ENCODE peak calls at places on chromosomes 3 and 15, in seven cellular contexts. One of them, this sample, is unnamed.

GRCh38 chr15:68014219-68014618 is 39.9 kb upstream of the PIAS1 start:
- DNase-seq in HFFc6: no peak
- DNase-seq in fibroblast of mammary gland: no peak
- DNase-seq in nephron progenitor cell: no peak
- DNase-seq in mucosa of descending colon: no peak
- DNase-seq in HepG2: no peak
- DNase-seq in right lobe of liver: no peak
- DNase-seq in this sample: no peak

GRCh38 chr15:25515633-25516032 is 76.8 kb upstream of the UBE3A start:
- DNase-seq in fibroblast of mammary gland: no peak
- DNase-seq in HFFc6: no peak
- DNase-seq in right lobe of liver: no peak
- DNase-seq in nephron progenitor cell: no peak
- DNase-seq in HepG2: no peak
- DNase-seq in mucosa of descending colon: no peak
- DNase-seq in this sample: no peak

GRCh38 chr15:61000276-61000675 is 228.8 kb downstream of the RORA start:
- DNase-seq in fibroblast of mammary gland: no peak
- DNase-seq in right lobe of liver: no peak
- DNase-seq in nephron progenitor cell: no peak
- DNase-seq in mucosa of descending colon: no peak
- DNase-seq in HFFc6: no peak
- DNase-seq in HepG2: no peak
- DNase-seq in this sample: no peak

GRCh38 chr3:86937306-86937791 is 53.6 kb downstream of the VGLL3 start:
- DNase-seq in HFFc6: peak; percentile 79
- DNase-seq in HepG2: no peak
- DNase-seq in right lobe of liver: no peak
- DNase-seq in fibroblast of mammary gland: peak; percentile 95
- DNase-seq in nephron progenitor cell: no peak
- DNase-seq in mucosa of descending colon: no peak
- DNase-seq in this sample: no peak

GRCh38 chr15:35184646-35185045 is 99.6 kb upstream of the NANOGP8 start:
- DNase-seq in right lobe of liver: no peak
- DNase-seq in mucosa of descending colon: no peak
- DNase-seq in HepG2: no peak
- DNase-seq in nephron progenitor cell: no peak
- DNase-seq in HFFc6: no peak
- DNase-seq in fibroblast of mammary gland: no peak
- DNase-seq in this sample: no peak

GRCh38 chr3:134754768-134755559 is 40.1 kb upstream of the EPHB1 start:
- DNase-seq in nephron progenitor cell: peak; percentile 62
- DNase-seq in HFFc6: peak; percentile 49
- DNase-seq in mucosa of descending colon: no peak
- DNase-seq in HepG2: peak; percentile 29
- DNase-seq in right lobe of liver: no peak
- DNase-seq in fibroblast of mammary gland: peak; percentile 57
- DNase-seq in this sample: peak; percentile 67

GRCh38 chr15:26889298-26889898 is 22.5 kb downstream of the GABRA5 start:
- DNase-seq in right lobe of liver: no peak
- DNase-seq in mucosa of descending colon: no peak
- DNase-seq in nephron progenitor cell: peak; percentile 75
- DNase-seq in HFFc6: peak; percentile 38
- DNase-seq in fibroblast of mammary gland: peak; percentile 78
- DNase-seq in HepG2: peak; percentile 53
- DNase-seq in this sample: no peak

GRCh38 chr3:17580901-17581300 is 161.5 kb downstream of the TBC1D5 start:
- DNase-seq in fibroblast of mammary gland: peak; percentile 5
- DNase-seq in right lobe of liver: no peak
- DNase-seq in HepG2: no peak
- DNase-seq in mucosa of descending colon: no peak
- DNase-seq in HFFc6: no peak
- DNase-seq in nephron progenitor cell: no peak
- DNase-seq in this sample: no peak

GRCh38 chr3:55322649-55323048 is 164.5 kb downstream of the WNT5A start:
- DNase-seq in fibroblast of mammary gland: no peak
- DNase-seq in nephron progenitor cell: peak; percentile 25
- DNase-seq in HepG2: no peak
- DNase-seq in HFFc6: no peak
- DNase-seq in mucosa of descending colon: peak; percentile 22
- DNase-seq in right lobe of liver: no peak
- DNase-seq in this sample: no peak

GRCh38 chr3:195226445-195226844 is 44.5 kb downstream of the XXYLT1 start:
- DNase-seq in nephron progenitor cell: no peak
- DNase-seq in HepG2: no peak
- DNase-seq in right lobe of liver: no peak
- DNase-seq in fibroblast of mammary gland: no peak
- DNase-seq in HFFc6: no peak
- DNase-seq in mucosa of descending colon: no peak
- DNase-seq in this sample: no peak

GRCh38 chr3:154818676-154819255 is 261.4 kb upstream of the MME start:
- DNase-seq in HFFc6: no peak
- DNase-seq in mucosa of descending colon: no peak
- DNase-seq in nephron progenitor cell: no peak
- DNase-seq in HepG2: no peak
- DNase-seq in right lobe of liver: no peak
- DNase-seq in fibroblast of mammary gland: no peak
- DNase-seq in this sample: no peak

GRCh38 chr15:67085818-67086649 is 20.6 kb downstream of the SMAD3 start:
- DNase-seq in nephron progenitor cell: no peak
- DNase-seq in fibroblast of mammary gland: peak; percentile 98
- DNase-seq in right lobe of liver: no peak
- DNase-seq in HepG2: no peak
- DNase-seq in HFFc6: peak; percentile 83
- DNase-seq in mucosa of descending colon: no peak
- DNase-seq in this sample: peak; percentile 70

GRCh38 chr15:65424683-65425082 is 1.9 kb upstream of the IGDCC4 start:
- DNase-seq in fibroblast of mammary gland: no peak
- DNase-seq in nephron progenitor cell: no peak
- DNase-seq in HepG2: no peak
- DNase-seq in mucosa of descending colon: no peak
- DNase-seq in HFFc6: no peak
- DNase-seq in right lobe of liver: no peak
- DNase-seq in this sample: no peak

GRCh38 chr3:78204977-78205376 is 1165.1 kb downstream of the ROBO2 start:
- DNase-seq in right lobe of liver: no peak
- DNase-seq in HepG2: peak; percentile 3
- DNase-seq in mucosa of descending colon: no peak
- DNase-seq in fibroblast of mammary gland: peak; percentile 70
- DNase-seq in nephron progenitor cell: peak; percentile 34
- DNase-seq in HFFc6: peak; percentile 35
- DNase-seq in this sample: no peak

GRCh38 chr3:186476044-186476468 is 68.1 kb downstream of the CRYGS start:
- DNase-seq in right lobe of liver: peak; percentile 78
- DNase-seq in nephron progenitor cell: no peak
- DNase-seq in mucosa of descending colon: no peak
- DNase-seq in HepG2: no peak
- DNase-seq in fibroblast of mammary gland: peak; percentile 27
- DNase-seq in HFFc6: no peak
- DNase-seq in this sample: no peak

GRCh38 chr3:152713989-152714388 is 120.9 kb upstream of the P2RY1 start:
- DNase-seq in HepG2: no peak
- DNase-seq in HFFc6: no peak
- DNase-seq in fibroblast of mammary gland: no peak
- DNase-seq in mucosa of descending colon: no peak
- DNase-seq in nephron progenitor cell: no peak
- DNase-seq in right lobe of liver: no peak
- DNase-seq in this sample: no peak

GRCh38 chr3:141524988-141525387 is 38.2 kb downstream of the RASA2 start:
- DNase-seq in HFFc6: no peak
- DNase-seq in mucosa of descending colon: no peak
- DNase-seq in nephron progenitor cell: no peak
- DNase-seq in HepG2: no peak
- DNase-seq in right lobe of liver: no peak
- DNase-seq in fibroblast of mammary gland: no peak
- DNase-seq in this sample: no peak

GRCh38 chr3:58532794-58533220 is 4.2 kb downstream of the ACOX2 start:
- DNase-seq in nephron progenitor cell: peak; percentile 75
- DNase-seq in mucosa of descending colon: peak; percentile 79
- DNase-seq in fibroblast of mammary gland: peak; percentile 67
- DNase-seq in HepG2: peak; percentile 55
- DNase-seq in right lobe of liver: peak; percentile 89
- DNase-seq in HFFc6: peak; percentile 54
- DNase-seq in this sample: peak; percentile 90

GRCh38 chr15:73593278-73594074 is 39.7 kb downstream of the NPTN start:
- DNase-seq in HepG2: no peak
- DNase-seq in nephron progenitor cell: no peak
- DNase-seq in HFFc6: no peak
- DNase-seq in fibroblast of mammary gland: no peak
- DNase-seq in mucosa of descending colon: no peak
- DNase-seq in right lobe of liver: no peak
- DNase-seq in this sample: no peak

GRCh38 chr15:45231061-45231576 is 20.9 kb upstream of the SLC28A2 start:
- DNase-seq in HepG2: no peak
- DNase-seq in right lobe of liver: no peak
- DNase-seq in nephron progenitor cell: no peak
- DNase-seq in HFFc6: no peak
- DNase-seq in mucosa of descending colon: no peak
- DNase-seq in fibroblast of mammary gland: no peak
- DNase-seq in this sample: no peak

GRCh38 chr3:56254261-56254660 is 214.0 kb downstream of the ERC2 start:
- DNase-seq in HepG2: no peak
- DNase-seq in nephron progenitor cell: no peak
- DNase-seq in right lobe of liver: no peak
- DNase-seq in mucosa of descending colon: no peak
- DNase-seq in HFFc6: no peak
- DNase-seq in fibroblast of mammary gland: no peak
- DNase-seq in this sample: no peak

GRCh38 chr15:89136818-89137772 is 48.8 kb downstream of the ABHD2 start:
- DNase-seq in right lobe of liver: peak; percentile 89
- DNase-seq in nephron progenitor cell: no peak
- DNase-seq in fibroblast of mammary gland: peak; percentile 7
- DNase-seq in mucosa of descending colon: no peak
- DNase-seq in HFFc6: peak; percentile 59
- DNase-seq in HepG2: peak; percentile 95
- DNase-seq in this sample: no peak

GRCh38 chr3:193592841-193593665 is at the start of gene OPA1:
- DNase-seq in HepG2: peak; percentile 98
- DNase-seq in right lobe of liver: peak; percentile 98
- DNase-seq in mucosa of descending colon: peak; percentile 98
- DNase-seq in fibroblast of mammary gland: peak; percentile 99
- DNase-seq in nephron progenitor cell: peak; percentile 97
- DNase-seq in HFFc6: peak; percentile 99
- DNase-seq in this sample: peak; percentile 97
- TF ChIP-seq CTCF in HepG2: peak; percentile 56
- TF ChIP-seq CTCF in right lobe of liver: peak; percentile 19
- TF ChIP-seq CTCF in mucosa of descending colon: no peak
- TF ChIP-seq CTCF in fibroblast of mammary gland: peak; percentile 4
- TF ChIP-seq CTCF in nephron progenitor cell: no peak
- TF ChIP-seq CTCF in HFFc6: peak; percentile 50
- TF ChIP-seq CTCF in this sample: no peak

GRCh38 chr3:133667118-133667517 is 5.4 kb upstream of the TOPBP1 start:
- DNase-seq in HepG2: no peak
- DNase-seq in HFFc6: no peak
- DNase-seq in fibroblast of mammary gland: no peak
- DNase-seq in nephron progenitor cell: no peak
- DNase-seq in mucosa of descending colon: no peak
- DNase-seq in right lobe of liver: no peak
- DNase-seq in this sample: no peak

GRCh38 chr3:133659806-133660205 is 1.9 kb downstream of the TOPBP1 start:
- DNase-seq in fibroblast of mammary gland: no peak
- DNase-seq in HepG2: no peak
- DNase-seq in right lobe of liver: no peak
- DNase-seq in mucosa of descending colon: no peak
- DNase-seq in nephron progenitor cell: no peak
- DNase-seq in HFFc6: no peak
- DNase-seq in this sample: no peak

GRCh38 chr3:133661454-133662255 is at the start of gene TOPBP1:
- DNase-seq in HFFc6: peak; percentile 50
- DNase-seq in fibroblast of mammary gland: peak; percentile 61
- DNase-seq in HepG2: peak; percentile 77
- DNase-seq in right lobe of liver: peak; percentile 87
- DNase-seq in mucosa of descending colon: peak; percentile 92
- DNase-seq in nephron progenitor cell: peak; percentile 87
- DNase-seq in this sample: peak; percentile 95

GRCh38 chr3:133663569-133664313 is 2.0 kb upstream of the TOPBP1 start:
- DNase-seq in nephron progenitor cell: peak; percentile 36
- DNase-seq in fibroblast of mammary gland: peak; percentile 64
- DNase-seq in HepG2: peak; percentile 82
- DNase-seq in mucosa of descending colon: no peak
- DNase-seq in right lobe of liver: no peak
- DNase-seq in HFFc6: peak; percentile 58
- DNase-seq in this sample: peak; percentile 74

DNA sequence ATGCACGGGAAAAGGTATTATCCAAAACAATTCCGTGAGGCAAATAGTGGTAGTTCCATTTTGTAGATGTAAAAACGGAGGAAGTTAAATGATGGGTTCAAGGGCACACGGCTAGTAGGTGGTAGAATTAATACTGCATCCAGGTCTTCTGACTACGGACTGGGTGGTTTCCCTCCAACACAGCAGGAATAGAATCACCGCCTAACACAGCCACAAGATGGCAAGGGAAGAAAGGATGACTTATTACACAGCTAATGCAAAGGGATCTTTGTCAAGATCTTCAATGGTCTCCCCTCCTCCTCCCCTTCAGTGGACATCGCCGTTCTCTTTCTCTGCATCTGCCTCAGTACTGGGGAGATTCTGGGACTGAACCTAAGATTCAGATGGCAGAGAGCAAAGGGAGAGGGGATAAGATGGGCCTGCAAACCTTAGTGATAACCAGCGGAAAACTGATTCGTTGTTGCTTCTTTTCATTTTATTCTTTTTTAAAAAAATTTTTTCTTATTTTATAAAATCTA is 574 bp upstream of the TOPBP1 start:
- DNase-seq in nephron progenitor cell: no peak
- DNase-seq in HepG2: peak; percentile 71
- DNase-seq in mucosa of descending colon: no peak
- DNase-seq in fibroblast of mammary gland: peak; percentile 33
- DNase-seq in right lobe of liver: no peak
- DNase-seq in HFFc6: peak; percentile 35
- DNase-seq in this sample: peak; percentile 45
- TF ChIP-seq CTCF in nephron progenitor cell: no peak
- TF ChIP-seq CTCF in HepG2: peak; percentile 83
- TF ChIP-seq CTCF in mucosa of descending colon: no peak
- TF ChIP-seq CTCF in fibroblast of mammary gland: no peak
- TF ChIP-seq CTCF in right lobe of liver: peak; percentile 27
- TF ChIP-seq CTCF in HFFc6: no peak
- TF ChIP-seq CTCF in this sample: no peak

DNA sequence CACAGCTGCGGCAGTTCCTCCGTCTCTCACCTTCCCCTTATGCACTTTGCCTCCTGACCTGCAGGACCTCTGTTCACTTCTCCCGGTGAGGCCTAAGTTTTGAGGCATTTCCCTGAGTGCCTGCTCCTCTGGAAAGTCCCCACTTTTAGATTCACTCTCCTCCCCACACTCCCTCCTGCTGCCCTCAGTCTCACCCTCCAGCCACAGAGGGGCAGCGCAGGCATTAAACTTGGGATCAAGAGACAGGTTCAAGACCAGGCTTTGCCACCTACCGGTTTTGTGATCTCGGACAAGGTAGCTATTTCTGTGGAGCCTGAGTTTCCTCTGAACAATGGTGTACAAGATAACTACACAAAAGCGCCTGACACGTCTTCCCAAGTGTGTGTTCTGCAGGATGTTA is 19.4 kb downstream of the SLC6A11 start:
- DNase-seq in right lobe of liver: no peak
- DNase-seq in fibroblast of mammary gland: no peak
- DNase-seq in HepG2: peak; percentile 7
- DNase-seq in nephron progenitor cell: no peak
- DNase-seq in HFFc6: no peak
- DNase-seq in mucosa of descending colon: no peak
- DNase-seq in this sample: no peak
- TF ChIP-seq CTCF in right lobe of liver: no peak
- TF ChIP-seq CTCF in fibroblast of mammary gland: no peak
- TF ChIP-seq CTCF in HepG2: peak; percentile 33
- TF ChIP-seq CTCF in nephron progenitor cell: no peak
- TF ChIP-seq CTCF in HFFc6: no peak
- TF ChIP-seq CTCF in mucosa of descending colon: no peak
- TF ChIP-seq CTCF in this sample: no peak

GRCh38 chr3:168053115-168053514 is 42.6 kb downstream of the GOLIM4 start:
- DNase-seq in HepG2: no peak
- DNase-seq in fibroblast of mammary gland: no peak
- DNase-seq in right lobe of liver: no peak
- DNase-seq in mucosa of descending colon: no peak
- DNase-seq in nephron progenitor cell: no peak
- DNase-seq in HFFc6: no peak
- DNase-seq in this sample: no peak
- TF ChIP-seq CTCF in HepG2: no peak
- TF ChIP-seq CTCF in fibroblast of mammary gland: peak; percentile 42
- TF ChIP-seq CTCF in right lobe of liver: peak; percentile 12
- TF ChIP-seq CTCF in mucosa of descending colon: no peak
- TF ChIP-seq CTCF in nephron progenitor cell: no peak
- TF ChIP-seq CTCF in HFFc6: peak; percentile 65
- TF ChIP-seq CTCF in this sample: peak; percentile 30